ENCODE peak calls at places on chromosome 6, in seven cellular contexts. P is omental fat pad; T is ACHN; U is stimulated activated naive B cell treated with anti-CD40 and anti-IgM and Interleukin-4, amounts not matched to agents 10 μg/mL and 1 μg/mL and 100 μg/mL, for 72 hours; K is T-cell; I is stimulated activated CD4-positive, alpha-beta T cell treated with anti-CD3 and anti-CD28 coated beads, Interleukin-15, amount 100 ng/mL, for 1 hour; E is heart right ventricle. B is an unnamed sample.

GRCh38 chr6:30500421-30501069 is 11.2 kb downstream of the HLA-E start:
- DNase-seq in P (no peak), T (no peak), U (no peak), K (no peak), I (no peak), E (peak; percentile 42), B (no peak)

GRCh38 chr6:43878823-43879495 is 108.9 kb downstream of the VEGFA start:
- DNase-seq in P (no peak), T (no peak), U (no peak), K (no peak), I (no peak), E (peak; percentile 40), B (no peak)

GRCh38 chr6:92810913-92811312 is 608.4 kb downstream of the EPHA7 start:
- DNase-seq in P (no peak), T (peak; percentile 40), U (no peak), K (no peak), I (no peak), E (no peak), B (peak; percentile 4)

GRCh38 chr6:6008648-6009421 is 2.1 kb upstream of the NRN1 start:
- DNase-seq in P (no peak), T (peak; percentile 91), U (peak; percentile 52), K (no peak), I (peak; percentile 29), E (peak; percentile 76), B (peak; percentile 77)

GRCh38 chr6:170248861-170249600 is 41.8 kb downstream of the DLL1 start:
- DNase-seq in P (no peak), T (no peak), U (no peak), K (no peak), I (no peak), E (no peak), B (no peak)

GRCh38 chr6:134235937-134236751 is 81.8 kb downstream of the SGK1 start:
- DNase-seq in P (no peak), T (no peak), U (peak; percentile 15), K (no peak), I (no peak), E (no peak), B (no peak)

GRCh38 chr6:1468126-1468525 is 78.8 kb downstream of the FOXF2 start:
- DNase-seq in P (no peak), T (no peak), U (no peak), K (no peak), I (no peak), E (no peak), B (no peak)

GRCh38 chr6:32210191-32210601 is 13.7 kb downstream of the NOTCH4 start:
- DNase-seq in P (no peak), T (no peak), U (no peak), K (no peak), I (no peak), E (no peak), B (no peak)

GRCh38 chr6:43776115-43776798 is 6.2 kb downstream of the VEGFA start:
- DNase-seq in P (no peak), T (no peak), U (no peak), K (no peak), I (no peak), E (no peak), B (no peak)

GRCh38 chr6:16547586-16547985 is 213.7 kb downstream of the ATXN1 start:
- DNase-seq in P (no peak), T (no peak), U (no peak), K (no peak), I (no peak), E (no peak), B (no peak)

GRCh38 chr6:138637822-138638221 is 135.7 kb upstream of the CCDC28A start:
- DNase-seq in P (no peak), T (no peak), U (no peak), K (no peak), I (no peak), E (no peak), B (no peak)

GRCh38 chr6:157867981-157868380 is 44.9 kb downstream of the SNX9 start:
- DNase-seq in P (no peak), T (no peak), U (no peak), K (no peak), I (no peak), E (no peak), B (no peak)

GRCh38 chr6:35090734-35091133 is 50.4 kb downstream of the TCP11 start:
- DNase-seq in P (no peak), T (no peak), U (no peak), K (no peak), I (no peak), E (no peak), B (no peak)

GRCh38 chr6:55636406-55637102 is 57.6 kb upstream of the HMGCLL1 start:
- DNase-seq in P (no peak), T (no peak), U (no peak), K (no peak), I (no peak), E (no peak), B (no peak)

GRCh38 chr6:20233007-20233730 is 20.9 kb upstream of the MBOAT1 start:
- DNase-seq in P (no peak), T (no peak), U (no peak), K (no peak), I (no peak), E (no peak), B (no peak)

B was measured in GM19239.